ENCODE peak calls at places on chromosomes 3 and 15, in nine cellular contexts. One of them, this sample, is unnamed.

GRCh38 chr15:100987143-100987542 is 68.0 kb downstream of the LRRK1 start:
- DNase-seq in progenitor cell of endocrine pancreas: no peak
- DNase-seq in NCI-H446: no peak
- DNase-seq in CD4-positive, CD25-positive, alpha-beta regulatory T cell: no peak
- DNase-seq in OCI-M1: no peak
- DNase-seq in T-helper 9 cell: no peak
- DNase-seq in ovary: no peak
- DNase-seq in anterior cingulate cortex: no peak
- DNase-seq in activated T-cell treated with anti-CD3 and anti-CD28 coated beads for 4 hours: no peak
- DNase-seq in this sample: no peak

GRCh38 chr3:10170915-10171478 is 6.3 kb downstream of the IRAK2 start:
- DNase-seq in progenitor cell of endocrine pancreas: no peak
- DNase-seq in NCI-H446: no peak
- DNase-seq in CD4-positive, CD25-positive, alpha-beta regulatory T cell: no peak
- DNase-seq in OCI-M1: peak
- DNase-seq in T-helper 9 cell: no peak
- DNase-seq in ovary: no peak
- DNase-seq in anterior cingulate cortex: no peak
- DNase-seq in activated T-cell treated with anti-CD3 and anti-CD28 coated beads for 4 hours: no peak
- DNase-seq in this sample: no peak

GRCh38 chr3:14431556-14431927 is 29.1 kb downstream of the SLC6A6 start:
- DNase-seq in progenitor cell of endocrine pancreas: no peak
- DNase-seq in NCI-H446: no peak
- DNase-seq in CD4-positive, CD25-positive, alpha-beta regulatory T cell: no peak
- DNase-seq in OCI-M1: peak
- DNase-seq in T-helper 9 cell: peak
- DNase-seq in ovary: no peak
- DNase-seq in anterior cingulate cortex: no peak
- DNase-seq in activated T-cell treated with anti-CD3 and anti-CD28 coated beads for 4 hours: no peak
- DNase-seq in this sample: no peak

GRCh38 chr3:95148107-95148506 is 1085.2 kb downstream of the NSUN3 start:
- DNase-seq in progenitor cell of endocrine pancreas: no peak
- DNase-seq in NCI-H446: no peak
- DNase-seq in CD4-positive, CD25-positive, alpha-beta regulatory T cell: no peak
- DNase-seq in OCI-M1: no peak
- DNase-seq in T-helper 9 cell: no peak
- DNase-seq in ovary: no peak
- DNase-seq in anterior cingulate cortex: no peak
- DNase-seq in activated T-cell treated with anti-CD3 and anti-CD28 coated beads for 4 hours: no peak
- DNase-seq in this sample: no peak

GRCh38 chr15:38211249-38211648 is 41.4 kb upstream of the SPRED1 start:
- DNase-seq in progenitor cell of endocrine pancreas: no peak
- DNase-seq in NCI-H446: no peak
- DNase-seq in CD4-positive, CD25-positive, alpha-beta regulatory T cell: no peak
- DNase-seq in OCI-M1: no peak
- DNase-seq in T-helper 9 cell: no peak
- DNase-seq in ovary: no peak
- DNase-seq in anterior cingulate cortex: no peak
- DNase-seq in activated T-cell treated with anti-CD3 and anti-CD28 coated beads for 4 hours: no peak
- DNase-seq in this sample: no peak

GRCh38 chr3:59857589-59858346 is 807.9 kb upstream of the CFAP20DC start:
- DNase-seq in progenitor cell of endocrine pancreas: peak
- DNase-seq in NCI-H446: peak
- DNase-seq in CD4-positive, CD25-positive, alpha-beta regulatory T cell: peak
- DNase-seq in OCI-M1: peak
- DNase-seq in T-helper 9 cell: peak
- DNase-seq in ovary: peak
- DNase-seq in anterior cingulate cortex: peak
- DNase-seq in activated T-cell treated with anti-CD3 and anti-CD28 coated beads for 4 hours: peak
- DNase-seq in this sample: peak

GRCh38 chr3:113615976-113616375 is 80.5 kb downstream of the USF3 start:
- DNase-seq in progenitor cell of endocrine pancreas: no peak
- DNase-seq in NCI-H446: peak
- DNase-seq in CD4-positive, CD25-positive, alpha-beta regulatory T cell: no peak
- DNase-seq in OCI-M1: no peak
- DNase-seq in T-helper 9 cell: no peak
- DNase-seq in ovary: no peak
- DNase-seq in anterior cingulate cortex: no peak
- DNase-seq in activated T-cell treated with anti-CD3 and anti-CD28 coated beads for 4 hours: no peak
- DNase-seq in this sample: no peak

GRCh38 chr3:15295506-15295905 is 36.9 kb downstream of the SH3BP5 start:
- DNase-seq in progenitor cell of endocrine pancreas: no peak
- DNase-seq in NCI-H446: peak
- DNase-seq in CD4-positive, CD25-positive, alpha-beta regulatory T cell: no peak
- DNase-seq in OCI-M1: no peak
- DNase-seq in T-helper 9 cell: no peak
- DNase-seq in ovary: no peak
- DNase-seq in anterior cingulate cortex: no peak
- DNase-seq in activated T-cell treated with anti-CD3 and anti-CD28 coated beads for 4 hours: no peak
- DNase-seq in this sample: no peak

GRCh38 chr3:37855363-37855970 is 6.2 kb upstream of the CTDSPL start:
- DNase-seq in progenitor cell of endocrine pancreas: peak
- DNase-seq in NCI-H446: peak
- DNase-seq in CD4-positive, CD25-positive, alpha-beta regulatory T cell: peak
- DNase-seq in OCI-M1: peak
- DNase-seq in T-helper 9 cell: peak
- DNase-seq in ovary: peak
- DNase-seq in anterior cingulate cortex: peak
- DNase-seq in activated T-cell treated with anti-CD3 and anti-CD28 coated beads for 4 hours: peak
- DNase-seq in this sample: peak

GRCh38 chr3:115922681-115923347 is 299.5 kb downstream of the GAP43 start:
- DNase-seq in progenitor cell of endocrine pancreas: no peak
- DNase-seq in NCI-H446: peak
- DNase-seq in CD4-positive, CD25-positive, alpha-beta regulatory T cell: no peak
- DNase-seq in OCI-M1: peak
- DNase-seq in T-helper 9 cell: no peak
- DNase-seq in ovary: no peak
- DNase-seq in anterior cingulate cortex: no peak
- DNase-seq in activated T-cell treated with anti-CD3 and anti-CD28 coated beads for 4 hours: no peak
- DNase-seq in this sample: no peak

GRCh38 chr15:38961886-38962285 is 397.3 kb upstream of the RASGRP1 start:
- DNase-seq in progenitor cell of endocrine pancreas: no peak
- DNase-seq in NCI-H446: no peak
- DNase-seq in CD4-positive, CD25-positive, alpha-beta regulatory T cell: no peak
- DNase-seq in OCI-M1: no peak
- DNase-seq in T-helper 9 cell: no peak
- DNase-seq in ovary: no peak
- DNase-seq in anterior cingulate cortex: no peak
- DNase-seq in activated T-cell treated with anti-CD3 and anti-CD28 coated beads for 4 hours: no peak
- DNase-seq in this sample: no peak

GRCh38 chr3:99808163-99808794 is 9.4 kb upstream of the CMSS1 start:
- DNase-seq in progenitor cell of endocrine pancreas: peak
- DNase-seq in NCI-H446: peak
- DNase-seq in CD4-positive, CD25-positive, alpha-beta regulatory T cell: peak
- DNase-seq in OCI-M1: peak
- DNase-seq in T-helper 9 cell: no peak
- DNase-seq in ovary: peak
- DNase-seq in anterior cingulate cortex: no peak
- DNase-seq in activated T-cell treated with anti-CD3 and anti-CD28 coated beads for 4 hours: peak
- DNase-seq in this sample: no peak

This sample was measured in gastrocnemius medialis.